ENCODE peak calls at places on chromosomes 2 and 18, in five cellular contexts. W is Panc1, C is Caco-2, R is suprapubic skin, X is stomach. Y is an unnamed sample.
A peak's percentile ranks its signal among the peaks of the same experiment; 100 is the strongest.

GRCh38 chr2:212005077-212005671 is 533.4 kb downstream of the ERBB4 start:
- DNase-seq in W (peak; percentile 8), C (peak; percentile 55), R (no peak), X (peak; percentile 26), Y (no peak)

GRCh38 chr18:27785815-27786537 is 391.0 kb downstream of the CDH2 start:
- DNase-seq in W (no peak), C (no peak), R (no peak), X (no peak), Y (no peak)

GRCh38 chr2:238106698-238107524 is 6.8 kb downstream of the ESPNL start:
- DNase-seq in W (no peak), C (no peak), R (peak; percentile 67), X (peak; percentile 46), Y (peak; percentile 51)

GRCh38 chr2:64623232-64623879 is 30.4 kb downstream of the SERTAD2 start:
- DNase-seq in W (no peak), C (no peak), R (no peak), X (peak; percentile 25), Y (no peak)

GRCh38 chr2:121002597-121002996 is 266.9 kb downstream of the GLI2 start:
- DNase-seq in W (no peak), C (no peak), R (no peak), X (no peak), Y (no peak)

GRCh38 chr2:233242231-233242917 is 9.1 kb upstream of the ATG16L1 start:
- DNase-seq in W (no peak), C (no peak), R (no peak), X (no peak), Y (no peak)

GRCh38 chr2:43142921-43143438 is 83.4 kb downstream of the ZFP36L2 start:
- DNase-seq in W (no peak), C (peak; percentile 55), R (no peak), X (no peak), Y (no peak)

GRCh38 chr2:186783254-186783653 is 65.7 kb downstream of the ZSWIM2 start:
- DNase-seq in W (no peak), C (no peak), R (no peak), X (no peak), Y (no peak)

GRCh38 chr2:201575971-201576370 is 67.3 kb downstream of the TMEM237 start:
- DNase-seq in W (no peak), C (no peak), R (no peak), X (no peak), Y (no peak)

GRCh38 chr18:48412339-48412929 is 3.3 kb upstream of the ZBTB7C start:
- DNase-seq in W (peak; percentile 20), C (peak; percentile 31), R (no peak), X (no peak), Y (no peak)

GRCh38 chr2:133993160-133993559 is 260.7 kb upstream of the MGAT5 start:
- DNase-seq in W (no peak), C (no peak), R (no peak), X (peak; percentile 31), Y (no peak)

GRCh38 chr2:118185210-118186109 is 97.2 kb downstream of the INSIG2 start:
- DNase-seq in W (no peak), C (peak; percentile 62), R (peak; percentile 83), X (peak; percentile 63), Y (no peak)

GRCh38 chr18:31486165-31486564 is 11.8 kb upstream of the DSG2 start:
- DNase-seq in W (no peak), C (no peak), R (no peak), X (no peak), Y (no peak)

GRCh38 chr2:222288590-222289279 is 10.1 kb downstream of the PAX3 start:
- DNase-seq in W (no peak), C (no peak), R (no peak), X (no peak), Y (no peak)

GRCh38 chr2:54598347-54599325 is 124.8 kb upstream of the EML6 start:
- DNase-seq in W (no peak), C (no peak), R (no peak), X (no peak), Y (no peak)

GRCh38 chr2:98560256-98560771 is 48.0 kb downstream of the COA5 start:
- DNase-seq in W (no peak), C (no peak), R (no peak), X (no peak), Y (no peak)

GRCh38 chr2:241391892-241392665 is 36.0 kb downstream of the FARP2 start:
- DNase-seq in W (no peak), C (peak; percentile 59), R (no peak), X (peak; percentile 42), Y (no peak)

GRCh38 chr2:203077458-203077857 is 62.8 kb downstream of the NBEAL1 start:
- DNase-seq in W (peak; percentile 10), C (no peak), R (no peak), X (no peak), Y (no peak)

GRCh38 chr18:76756491-76757288 is 65.7 kb upstream of the ZNF236 start:
- DNase-seq in W (no peak), C (no peak), R (no peak), X (no peak), Y (no peak)

GRCh38 chr2:171008550-171009205 is 79.6 kb downstream of the GORASP2 start:
- DNase-seq in W (no peak), C (no peak), R (no peak), X (no peak), Y (no peak)

GRCh38 chr2:106990307-106990706 is 104.3 kb upstream of the ST6GAL2 start:
- DNase-seq in W (no peak), C (no peak), R (no peak), X (no peak), Y (no peak)

GRCh38 chr2:223043164-223043941 is 8.6 kb upstream of the KCNE4 start:
- DNase-seq in W (no peak), C (no peak), R (no peak), X (no peak), Y (no peak)

DNA sequence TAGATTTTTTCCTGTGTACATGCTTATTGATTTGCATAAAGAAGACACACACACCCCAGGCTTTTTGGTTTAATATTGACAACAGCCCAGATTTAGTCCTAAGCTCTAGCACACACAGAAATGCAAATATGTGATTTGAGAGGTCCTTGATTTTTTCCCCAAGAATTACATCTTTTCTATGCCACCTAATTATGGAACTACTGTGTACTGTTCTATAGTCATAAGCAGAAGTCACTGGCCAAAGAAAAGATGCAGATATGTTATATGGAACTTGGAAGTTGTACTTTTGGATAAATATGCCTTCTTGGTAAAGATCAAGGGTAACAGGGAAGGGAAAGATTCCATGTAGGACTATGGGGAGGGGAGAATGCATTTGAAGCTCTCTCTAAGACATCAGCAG is 105.6 kb downstream of the SETBP1 start:
- DNase-seq in W (no peak), C (no peak), R (no peak), X (no peak), Y (no peak)
- H3K4me1 ChIP-seq in W (no peaks in the 10 kb centered on the region), C (peaks cover 29% of the 10 kb centered on the region), R (peaks cover 30% of the 10 kb centered on the region), X (peaks cover 10% of the 10 kb centered on the region), Y (peaks cover 16% of the 10 kb centered on the region)

DNA sequence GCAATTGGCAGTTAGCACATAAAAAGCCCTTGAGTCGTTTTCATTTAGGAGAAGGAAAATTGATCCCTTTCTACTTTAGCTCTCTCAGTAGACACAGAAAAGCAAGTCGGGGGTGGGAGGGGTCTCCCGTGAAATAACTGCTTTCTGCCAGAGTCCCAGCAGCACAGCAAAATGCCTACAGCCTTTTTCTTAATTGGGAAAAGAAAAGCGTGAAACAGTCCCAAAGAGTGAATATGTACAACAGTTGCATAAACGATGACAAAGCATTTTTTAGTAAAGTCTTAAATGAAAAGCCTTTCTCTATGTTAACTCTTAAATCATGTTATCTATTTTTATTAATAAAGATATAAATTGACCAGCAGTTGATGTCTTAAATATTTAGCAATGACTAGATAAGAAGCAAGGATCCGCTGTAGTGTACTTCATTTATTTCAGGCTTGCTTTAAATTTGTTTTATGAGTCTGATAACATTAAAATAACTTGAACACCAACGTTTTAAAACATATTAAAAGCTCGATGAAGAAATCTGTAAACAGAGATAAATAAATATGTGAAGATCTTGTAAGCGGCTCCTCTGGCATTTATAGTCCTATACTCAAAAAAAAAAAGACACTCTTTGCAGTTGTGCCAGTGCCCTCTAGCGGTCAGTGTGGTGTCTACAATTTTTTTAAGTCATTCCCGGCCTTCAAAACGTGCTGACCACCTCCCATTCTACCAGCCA is 42.3 kb upstream of the ATIC start:
- DNase-seq in W (peak; percentile 47), C (peak; percentile 78), R (no peak), X (peak; percentile 64), Y (no peak)
- H3K4me1 ChIP-seq in W (no peaks in the 10 kb centered on the region), C (peaks cover 3% of the 10 kb centered on the region), R (peaks cover 7% of the 10 kb centered on the region), X (no peaks in the 10 kb centered on the region), Y (peaks cover 3% of the 10 kb centered on the region)

GRCh38 chr2:74502147-74502719 is 2.8 kb upstream of the LBX2 start:
- DNase-seq in W (no peak), C (peak; percentile 72), R (no peak), X (peak; percentile 68), Y (no peak)

GRCh38 chr2:74501335-74502071 is 2.1 kb upstream of the LBX2 start:
- DNase-seq in W (no peak), C (no peak), R (no peak), X (no peak), Y (no peak)

GRCh38 chr2:74499940-74500577 is 656 bp upstream of the LBX2 start:
- DNase-seq in W (no peak), C (no peak), R (no peak), X (no peak), Y (no peak)

GRCh38 chr2:74499269-74499939 is at the start of gene LBX2:
- DNase-seq in W (no peak), C (peak; percentile 70), R (no peak), X (no peak), Y (no peak)

DNA sequence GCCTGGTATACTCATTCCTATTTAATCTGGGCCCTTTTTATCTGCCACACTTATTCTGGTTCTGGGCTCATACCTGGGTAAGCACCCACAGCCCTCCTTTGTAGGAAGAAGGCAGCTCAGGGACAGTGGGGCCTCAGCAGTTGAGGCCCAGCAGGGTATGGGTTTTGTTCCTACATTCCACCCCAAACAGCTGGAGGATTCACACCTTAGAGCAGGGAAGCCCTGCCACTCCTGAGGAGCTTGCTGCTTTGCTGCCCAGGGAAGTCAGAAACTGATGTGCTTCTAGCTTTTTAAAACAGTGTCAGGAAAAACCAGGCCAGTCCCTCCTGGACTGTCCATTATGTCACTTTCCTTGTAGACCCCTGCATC is 1.2 kb upstream of the LBX2 start:
- DNase-seq in W (no peak), C (no peak), R (no peak), X (no peak), Y (no peak)
- H3K4me1 ChIP-seq in W (peaks cover 50% of the 10 kb centered on the region), C (peaks cover 50% of the 10 kb centered on the region), R (peaks cover 61% of the 10 kb centered on the region), X (peaks cover 69% of the 10 kb centered on the region), Y (peaks cover 8% of the 10 kb centered on the region)

GRCh38 chr18:35484034-35484433 is 13.7 kb downstream of the INO80C start:
- DNase-seq in W (no peak), C (no peak), R (no peak), X (no peak), Y (no peak)

GRCh38 chr18:35481960-35482366 is 15.8 kb downstream of the INO80C start:
- DNase-seq in W (no peak), C (peak; percentile 39), R (no peak), X (no peak), Y (no peak)

GRCh38 chr18:35490894-35491688 is 6.7 kb downstream of the INO80C start:
- DNase-seq in W (no peak), C (no peak), R (no peak), X (no peak), Y (no peak)

GRCh38 chr18:35489913-35490490 is 7.8 kb downstream of the INO80C start:
- DNase-seq in W (no peak), C (no peak), R (no peak), X (no peak), Y (no peak)

DNA sequence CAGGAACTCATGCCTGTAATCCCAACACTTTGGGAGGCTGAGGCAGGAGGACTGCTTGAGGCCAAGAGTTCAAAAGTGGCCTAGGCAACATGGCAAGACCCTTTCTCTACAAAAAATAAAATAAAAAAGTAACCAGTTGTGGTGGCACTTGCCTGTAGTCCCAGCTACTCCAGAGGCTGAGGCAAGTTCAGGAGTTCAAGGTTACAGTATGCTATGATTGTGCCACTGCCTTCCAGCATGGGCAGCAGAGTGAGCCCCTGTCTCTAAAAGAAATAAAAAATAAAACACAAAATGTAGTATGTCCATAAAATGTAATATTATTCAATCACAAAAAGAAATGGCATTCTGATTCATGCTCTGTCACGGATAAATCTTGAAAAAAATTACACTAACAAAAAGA is 11.9 kb downstream of the INO80C start:
- DNase-seq in W (no peak), C (no peak), R (no peak), X (no peak), Y (no peak)
- H3K4me1 ChIP-seq in W (peaks cover 12% of the 10 kb centered on the region), C (peaks cover 39% of the 10 kb centered on the region), R (peaks cover 10% of the 10 kb centered on the region), X (peaks cover 34% of the 10 kb centered on the region), Y (peaks cover 3% of the 10 kb centered on the region)

Y was measured in RWPE2.